ENCODE peak calls at places on chromosomes 7 and 10, in nine cellular contexts. S is PC-9; A is Karpas-422; Z is left ventricle myocardium inferior; P is lower lobe of right lung; L is colonic mucosa; K is vagina; F is CD4-positive, alpha-beta T cell; X is CD8-positive, alpha-beta memory T cell. G is an unnamed sample.

GRCh38 chr7:151851160-151851751 is 25.7 kb downstream of the PRKAG2 start:
- DNase-seq in S (peak), A (no peak), Z (peak), P (peak), L (no peak), K (no peak), F (no peak), X (no peak), G (no peak)

GRCh38 chr7:40232242-40232929 is 97.6 kb downstream of the SUGCT start:
- DNase-seq in S (peak), A (peak), Z (no peak), P (no peak), L (peak), K (no peak), F (no peak), X (no peak), G (no peak)

GRCh38 chr10:88181902-88182671 is 318.7 kb downstream of the PTEN start:
- DNase-seq in S (no peak), A (no peak), Z (no peak), P (no peak), L (no peak), K (no peak), F (no peak), X (no peak), G (no peak)

GRCh38 chr7:47423196-47423595 is 158.7 kb downstream of the TNS3 start:
- DNase-seq in S (no peak), A (no peak), Z (no peak), P (no peak), L (no peak), K (no peak), F (no peak), X (no peak), G (no peak)

GRCh38 chr7:130180571-130180971 is 24.6 kb downstream of the TMEM209 start:
- DNase-seq in S (no peak), A (no peak), Z (no peak), P (no peak), L (no peak), K (no peak), F (no peak), X (no peak), G (no peak)

GRCh38 chr7:137696376-137696775 is 150.4 kb downstream of the DGKI start:
- DNase-seq in S (no peak), A (no peak), Z (no peak), P (no peak), L (no peak), K (no peak), F (no peak), X (no peak), G (no peak)

GRCh38 chr7:85489498-85489897 is 302.6 kb upstream of the SEMA3D start:
- DNase-seq in S (no peak), A (no peak), Z (no peak), P (no peak), L (no peak), K (no peak), F (no peak), X (no peak), G (no peak)

GRCh38 chr10:132420469-132421376 is 23.7 kb downstream of the PWWP2B start:
- DNase-seq in S (peak), A (no peak), Z (no peak), P (peak), L (peak), K (no peak), F (no peak), X (no peak), G (no peak)

GRCh38 chr7:1567893-1568292 is 1.9 kb downstream of the PSMG3 start:
- DNase-seq in S (peak), A (no peak), Z (no peak), P (no peak), L (no peak), K (no peak), F (no peak), X (no peak), G (no peak)

GRCh38 chr7:29270579-29270978 is 76.0 kb downstream of the CHN2 start:
- DNase-seq in S (no peak), A (no peak), Z (no peak), P (no peak), L (no peak), K (no peak), F (no peak), X (no peak), G (no peak)

GRCh38 chr10:52353960-52354394 is 39.9 kb downstream of the DKK1 start:
- DNase-seq in S (no peak), A (no peak), Z (no peak), P (no peak), L (no peak), K (no peak), F (no peak), X (no peak), G (no peak)

GRCh38 chr7:101124376-101125056 is 2.4 kb upstream of the SERPINE1 start:
- DNase-seq in S (peak), A (no peak), Z (no peak), P (no peak), L (no peak), K (no peak), F (no peak), X (no peak), G (no peak)

GRCh38 chr10:77197544-77197943 is 440.1 kb downstream of the KCNMA1 start:
- DNase-seq in S (no peak), A (no peak), Z (no peak), P (no peak), L (no peak), K (no peak), F (no peak), X (no peak), G (no peak)

GRCh38 chr7:27434729-27435400 is 192.3 kb downstream of the EVX1 start:
- DNase-seq in S (no peak), A (no peak), Z (no peak), P (no peak), L (no peak), K (no peak), F (no peak), X (no peak), G (no peak)

GRCh38 chr7:12872487-12872886 is 185.1 kb downstream of the ARL4A start:
- DNase-seq in S (no peak), A (no peak), Z (no peak), P (no peak), L (no peak), K (no peak), F (no peak), X (no peak), G (no peak)

GRCh38 chr7:18648849-18649758 is 153.6 kb downstream of the HDAC9 start:
- DNase-seq in S (no peak), A (no peak), Z (no peak), P (no peak), L (no peak), K (no peak), F (no peak), X (no peak), G (no peak)

GRCh38 chr7:134184767-134185166 is 57.6 kb downstream of the LRGUK start:
- DNase-seq in S (no peak), A (no peak), Z (no peak), P (no peak), L (no peak), K (no peak), F (no peak), X (no peak), G (no peak)

GRCh38 chr7:36070230-36070629 is 82.8 kb upstream of the EEPD1 start:
- DNase-seq in S (no peak), A (no peak), Z (no peak), P (no peak), L (no peak), K (no peak), F (no peak), X (no peak), G (no peak)

GRCh38 chr10:117677239-117677638 is 134.7 kb downstream of the EMX2 start:
- DNase-seq in S (no peak), A (no peak), Z (no peak), P (no peak), L (no peak), K (no peak), F (no peak), X (no peak), G (no peak)

GRCh38 chr10:124083740-124084397 is 9.5 kb downstream of the CHST15 start:
- DNase-seq in S (no peak), A (no peak), Z (no peak), P (peak), L (no peak), K (no peak), F (no peak), X (no peak), G (no peak)

GRCh38 chr7:22728416-22729029 is 1.5 kb downstream of the IL6 start:
- DNase-seq in S (peak), A (peak), Z (no peak), P (no peak), L (no peak), K (no peak), F (no peak), X (no peak), G (no peak)

GRCh38 chr10:70757856-70758255 is 27.3 kb downstream of the TBATA start:
- DNase-seq in S (no peak), A (no peak), Z (no peak), P (peak), L (no peak), K (no peak), F (no peak), X (no peak), G (no peak)

GRCh38 chr7:47778153-47778661 is 170.1 kb downstream of the PKD1L1 start:
- DNase-seq in S (no peak), A (no peak), Z (no peak), P (no peak), L (no peak), K (no peak), F (no peak), X (no peak), G (no peak)

GRCh38 chr10:60778978-60779668 is 845 bp downstream of the CDK1 start:
- DNase-seq in S (no peak), A (peak), Z (no peak), P (no peak), L (no peak), K (no peak), F (no peak), X (no peak), G (no peak)

DNA sequence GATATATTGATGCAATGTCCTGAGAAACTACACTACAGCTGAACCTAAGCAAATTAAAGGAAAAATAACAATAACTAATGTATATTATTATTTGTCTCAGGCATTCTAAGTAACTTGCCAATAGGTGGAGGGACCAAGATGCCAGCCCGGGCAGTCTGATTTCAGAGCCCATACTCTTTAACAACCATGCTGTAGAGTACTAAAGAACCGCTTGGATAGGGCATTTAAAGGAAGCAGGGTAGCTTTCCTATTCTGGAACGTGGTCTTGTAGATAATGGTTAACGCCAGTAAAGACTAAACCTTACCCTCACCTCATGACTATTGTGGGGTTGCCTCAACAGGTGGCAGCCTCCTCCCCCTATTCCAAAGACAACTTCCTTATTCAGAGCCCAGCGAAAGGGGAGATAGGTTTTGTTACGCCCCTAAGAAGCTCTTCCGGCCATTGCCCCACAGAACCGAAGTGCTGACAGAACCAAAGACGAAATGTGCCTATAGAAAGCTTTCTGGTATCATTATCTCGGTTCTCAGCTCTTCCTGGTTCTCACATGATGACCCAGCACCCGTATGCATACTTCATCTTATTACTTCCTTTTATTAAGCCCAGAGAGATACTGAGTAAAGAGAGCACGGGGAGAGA is 707 bp upstream of the C1GALT1 start:
- DNase-seq in S (peak), A (peak), Z (no peak), P (peak), L (peak), K (no peak), F (peak), X (peak), G (no peak)
- H3K27ac ChIP-seq in S (peak), A (peak), Z (peak), P (peak), L (peak), K (peak), F (peak), X (peak), G (peak)

GRCh38 chr7:150481207-150481920 is 30.9 kb downstream of the GIMAP8 start:
- DNase-seq in S (no peak), A (no peak), Z (no peak), P (no peak), L (no peak), K (no peak), F (peak), X (peak), G (no peak)
- H3K27ac ChIP-seq in S (no peak), A (no peak), Z (peak), P (peak), L (peak), K (peak), F (peak), X (peak), G (no peak)

DNA sequence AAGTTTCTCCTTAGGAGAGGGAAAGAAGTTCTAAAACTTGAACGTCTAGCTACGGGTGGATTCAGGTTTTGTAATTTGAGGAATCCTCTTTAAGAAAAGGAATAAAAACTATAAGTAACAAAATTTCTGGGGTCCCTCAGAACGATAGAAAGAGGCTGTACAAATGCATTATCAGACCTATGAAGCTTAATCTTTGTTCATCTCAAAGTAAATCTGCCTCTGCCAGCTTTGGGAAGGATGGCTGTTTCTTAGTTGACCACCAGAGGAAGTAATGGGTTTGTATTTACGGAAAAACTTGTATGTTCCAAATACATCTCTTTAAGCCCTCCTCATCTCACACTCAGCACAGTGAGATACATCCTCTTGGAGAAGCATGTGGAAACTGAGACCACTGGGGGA is 864 bp downstream of the PSTK start:
- DNase-seq in S (no peak), A (peak), Z (no peak), P (no peak), L (no peak), K (no peak), F (no peak), X (no peak), G (no peak)
- H3K27ac ChIP-seq in S (no peak), A (no peak), Z (peak), P (no peak), L (no peak), K (no peak), F (no peak), X (no peak), G (no peak)

GRCh38 chr7:157013602-157014549 is 3.4 kb upstream of the MNX1 start:
- DNase-seq in S (no peak), A (no peak), Z (no peak), P (no peak), L (no peak), K (no peak), F (no peak), X (no peak), G (no peak)
- H3K27ac ChIP-seq in S (no peak), A (no peak), Z (no peak), P (no peak), L (no peak), K (no peak), F (no peak), X (no peak), G (no peak)

GRCh38 chr10:6194291-6194690 is 8.4 kb upstream of the PFKFB3 start:
- DNase-seq in S (no peak), A (no peak), Z (no peak), P (no peak), L (no peak), K (no peak), F (no peak), X (no peak), G (no peak)

GRCh38 chr10:6187278-6187677 is 15.5 kb upstream of the PFKFB3 start:
- DNase-seq in S (no peak), A (no peak), Z (no peak), P (no peak), L (no peak), K (no peak), F (no peak), X (no peak), G (no peak)

GRCh38 chr10:6191569-6191968 is 11.2 kb upstream of the PFKFB3 start:
- DNase-seq in S (no peak), A (no peak), Z (no peak), P (no peak), L (no peak), K (peak), F (no peak), X (no peak), G (no peak)

GRCh38 chr10:6195376-6195775 is 7.4 kb upstream of the PFKFB3 start:
- DNase-seq in S (no peak), A (no peak), Z (no peak), P (no peak), L (no peak), K (peak), F (no peak), X (no peak), G (no peak)

GRCh38 chr10:6191147-6191546 is 11.6 kb upstream of the PFKFB3 start:
- DNase-seq in S (no peak), A (no peak), Z (no peak), P (no peak), L (no peak), K (no peak), F (no peak), X (no peak), G (no peak)
- H3K27ac ChIP-seq in S (no peak), A (no peak), Z (peak), P (no peak), L (no peak), K (peak), F (no peak), X (no peak), G (no peak)

DNA sequence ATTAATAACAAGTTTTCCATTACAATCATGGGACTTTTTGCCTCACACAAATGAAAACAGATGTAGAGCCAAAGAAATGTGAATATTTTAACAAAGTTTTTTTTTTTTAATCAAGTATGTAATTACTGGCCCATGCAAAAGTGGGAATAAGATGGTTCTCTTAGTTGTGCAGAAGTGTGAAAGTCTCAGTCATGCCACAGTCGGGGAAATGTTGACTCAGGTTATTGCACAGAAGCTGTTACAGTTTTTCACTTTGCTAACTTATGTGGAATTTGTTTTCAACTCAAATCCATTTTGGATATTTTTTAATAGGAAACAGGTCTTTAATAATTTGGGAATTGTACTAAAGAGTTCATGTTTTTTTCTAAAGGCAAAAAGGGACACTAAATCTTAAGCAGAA is 44.0 kb upstream of the CAV2 start:
- DNase-seq in S (no peak), A (no peak), Z (no peak), P (no peak), L (no peak), K (no peak), F (no peak), X (no peak), G (no peak)
- H3K27ac ChIP-seq in S (no peak), A (no peak), Z (no peak), P (no peak), L (no peak), K (no peak), F (no peak), X (no peak), G (no peak)